ENCODE peak calls at places on chromosomes 2 and 18, in ten cellular contexts. F is upper lobe of right lung; R is lower lobe of right lung; Z is dorsolateral prefrontal cortex; O is fibroblast of pulmonary artery; C is ovary; S is NB4; K is HL-60; T is thoracic aorta; H is CD8-positive, alpha-beta T cell. A is an unnamed sample.
A peak's percentile ranks its signal among the peaks of the same experiment; 100 is the strongest.

GRCh38 chr2:232888839-232889529 is 18.9 kb downstream of the SNORC start:
- DNase-seq in F (no peak), R (no peak), Z (no peak), O (no peak), C (no peak), S (no peak), K (no peak), T (no peak), H (no peak), A (no peak)

GRCh38 chr2:191866675-191867506 is 20.0 kb upstream of the CAVIN2 start:
- DNase-seq in F (no peak), R (no peak), Z (no peak), O (peak; percentile 96), C (peak; percentile 59), S (peak; percentile 16), K (no peak), T (no peak), H (no peak), A (no peak)

GRCh38 chr2:127324635-127325034 is 30.7 kb upstream of the ERCC3 start:
- DNase-seq in F (no peak), R (no peak), Z (no peak), O (peak; percentile 80), C (no peak), S (peak; percentile 58), K (no peak), T (no peak), H (no peak), A (no peak)

GRCh38 chr2:188890755-188891154 is 83.4 kb upstream of the COL3A1 start:
- DNase-seq in F (no peak), R (no peak), Z (no peak), O (no peak), C (no peak), S (no peak), K (no peak), T (no peak), H (no peak), A (no peak)

GRCh38 chr2:98713332-98714015 is 17.5 kb downstream of the MGAT4A start:
- DNase-seq in F (no peak), R (no peak), Z (no peak), O (no peak), C (no peak), S (no peak), K (no peak), T (no peak), H (no peak), A (peak; percentile 41)

GRCh38 chr2:173419506-173419905 is 64.8 kb downstream of the CDCA7 start:
- DNase-seq in F (no peak), R (no peak), Z (no peak), O (no peak), C (no peak), S (peak; percentile 24), K (no peak), T (no peak), H (no peak), A (no peak)

GRCh38 chr2:171478345-171478744 is 43.9 kb upstream of the CYBRD1 start:
- DNase-seq in F (no peak), R (no peak), Z (no peak), O (peak; percentile 53), C (no peak), S (no peak), K (no peak), T (no peak), H (no peak), A (no peak)

GRCh38 chr2:209463226-209463625 is 39.4 kb downstream of the MAP2 start:
- DNase-seq in F (no peak), R (no peak), Z (no peak), O (no peak), C (no peak), S (peak; percentile 36), K (peak; percentile 7), T (no peak), H (no peak), A (no peak)

GRCh38 chr2:3958969-3959368 is 255.6 kb downstream of the DCDC2C start:
- DNase-seq in F (no peak), R (no peak), Z (no peak), O (no peak), C (no peak), S (no peak), K (no peak), T (no peak), H (no peak), A (no peak)

GRCh38 chr18:7221424-7222155 is 9.3 kb upstream of the LRRC30 start:
- DNase-seq in F (no peak), R (no peak), Z (no peak), O (peak; percentile 86), C (no peak), S (peak; percentile 63), K (peak; percentile 43), T (no peak), H (no peak), A (no peak)

GRCh38 chr2:65691816-65692215 is 259.4 kb upstream of the SPRED2 start:
- DNase-seq in F (no peak), R (no peak), Z (no peak), O (no peak), C (no peak), S (no peak), K (no peak), T (no peak), H (no peak), A (no peak)

GRCh38 chr2:65681503-65681902 is 249.1 kb upstream of the SPRED2 start:
- DNase-seq in F (no peak), R (no peak), Z (no peak), O (no peak), C (no peak), S (no peak), K (no peak), T (no peak), H (no peak), A (no peak)

GRCh38 chr2:65688166-65688886 is 255.9 kb upstream of the SPRED2 start:
- DNase-seq in F (no peak), R (no peak), Z (no peak), O (no peak), C (no peak), S (no peak), K (no peak), T (no peak), H (no peak), A (no peak)

GRCh38 chr2:65687614-65688013 is 255.2 kb upstream of the SPRED2 start:
- DNase-seq in F (no peak), R (no peak), Z (no peak), O (no peak), C (no peak), S (no peak), K (no peak), T (no peak), H (no peak), A (no peak)

DNA sequence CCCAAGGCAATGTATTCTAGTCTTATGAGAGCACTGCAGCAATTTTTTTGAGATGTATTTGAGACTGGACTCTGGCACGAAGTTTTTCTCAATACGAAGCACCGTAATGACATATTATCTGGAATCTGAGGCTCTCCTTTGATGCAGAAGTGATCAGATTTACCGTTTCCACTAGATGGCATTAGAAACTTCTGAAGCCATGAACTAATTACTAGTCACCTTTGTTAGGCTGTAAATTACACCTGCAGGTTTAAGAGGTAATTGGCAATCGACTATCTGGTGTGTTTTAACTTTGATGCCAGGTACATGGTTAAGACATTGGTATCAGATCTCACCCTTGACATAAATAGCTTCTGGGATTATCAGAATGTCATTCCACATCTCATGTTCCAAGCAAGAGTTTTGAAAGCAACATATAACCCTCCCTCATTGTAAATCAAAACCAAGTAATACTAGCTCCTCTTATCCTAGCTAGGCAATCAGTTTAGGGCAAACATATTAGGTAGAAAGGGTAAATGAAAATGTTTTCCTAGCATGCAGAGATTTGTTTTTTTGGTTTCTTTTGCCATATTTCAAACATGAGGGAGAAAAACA is 254.6 kb upstream of the SPRED2 start:
- DNase-seq in F (no peak), R (no peak), Z (no peak), O (no peak), C (no peak), S (no peak), K (no peak), T (no peak), H (no peak), A (no peak)
- TF ChIP-seq CTCF in F (no peak), R (no peak), Z (no peak), O (no peak), C (no peak), S (no peak), K (no peak), T (no peak), H (no peak), A (no peak)

DNA sequence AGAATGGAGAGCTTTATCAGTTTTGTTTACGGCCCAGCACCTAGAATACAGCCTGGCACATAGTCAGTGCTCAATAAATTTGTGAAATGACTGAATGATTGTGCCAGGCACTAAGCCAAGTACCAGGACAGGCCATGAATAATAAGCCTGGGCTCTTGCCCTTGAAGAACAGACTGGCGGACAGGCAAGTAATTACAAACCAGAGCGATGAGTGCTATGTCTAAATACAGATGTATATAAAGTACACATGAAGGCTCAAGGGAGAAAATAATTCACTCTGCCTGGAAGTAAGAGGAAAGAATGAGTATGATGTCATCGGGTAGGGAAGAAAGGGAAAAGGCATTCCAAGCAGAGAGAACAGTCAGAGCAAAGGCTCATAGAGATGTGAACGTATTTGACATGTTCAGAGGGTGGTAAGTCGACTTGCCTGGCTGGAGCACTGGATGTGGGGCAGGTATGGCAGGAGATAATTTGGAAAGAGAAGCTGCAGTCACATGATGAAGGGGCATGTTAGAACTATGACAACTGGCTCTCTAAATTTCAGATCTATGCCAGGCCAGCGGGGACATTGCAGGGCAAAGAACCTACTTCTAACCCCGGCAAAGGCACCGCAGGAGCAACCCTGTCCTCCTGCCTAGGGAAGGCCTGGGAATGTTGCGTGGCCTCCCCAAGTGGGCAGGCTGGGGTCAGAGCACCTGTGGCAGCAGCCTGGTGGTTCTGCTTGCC is 119.1 kb upstream of the STPG4 start:
- DNase-seq in F (no peak), R (no peak), Z (no peak), O (peak; percentile 69), C (no peak), S (no peak), K (no peak), T (no peak), H (no peak), A (no peak)
- TF ChIP-seq CTCF in F (no peak), R (no peak), Z (no peak), O (no peak), C (no peak), S (no peak), K (no peak), T (no peak), H (no peak), A (no peak)

DNA sequence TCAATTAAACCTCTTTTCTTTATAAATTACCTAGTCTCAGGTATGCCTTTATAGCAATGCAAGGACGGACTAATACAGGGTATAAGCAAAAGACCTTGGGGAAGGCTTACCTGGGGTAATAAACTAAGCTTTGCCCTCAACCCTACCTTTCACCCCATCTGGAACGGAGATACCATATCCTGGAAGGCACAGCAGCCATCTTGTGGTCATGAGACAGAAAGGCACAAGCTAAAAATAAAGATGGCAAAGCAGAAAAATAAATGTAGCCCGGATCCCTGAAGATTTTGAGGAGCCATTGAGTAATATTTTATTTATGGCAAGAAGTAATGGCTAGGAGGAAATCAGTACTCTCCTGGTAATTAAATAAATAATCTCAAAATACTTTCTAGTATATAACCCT is 198.5 kb downstream of the SPP2 start:
- DNase-seq in F (no peak), R (no peak), Z (no peak), O (no peak), C (no peak), S (no peak), K (no peak), T (no peak), H (no peak), A (no peak)
- TF ChIP-seq CTCF in F (no peak), R (no peak), Z (no peak), O (no peak), C (no peak), S (no peak), K (no peak), T (no peak), H (no peak), A (no peak)

GRCh38 chr2:236309669-236310029 is 45.4 kb upstream of the ASB18 start:
- DNase-seq in F (no peak), R (no peak), Z (no peak), O (peak; percentile 8), C (no peak), S (peak; percentile 35), K (no peak), T (no peak), H (no peak), A (peak; percentile 71)
- TF ChIP-seq CTCF in F (peak; percentile 40), R (peak; percentile 41), Z (peak; percentile 69), O (peak; percentile 39), C (no peak), S (peak; percentile 64), K (peak; percentile 18), T (no peak), H (no peak), A (peak; percentile 38)